ENCODE peak calls at places on chromosomes 13 and 19, in seven cellular contexts. One of them, this sample, is unnamed.

GRCh38 chr19:8240274-8241229 is 31.4 kb downstream of the CERS4 start:
- DNase-seq in A549: peak
- DNase-seq in spleen: peak
- DNase-seq in stimulated activated CD4-positive, alpha-beta T cell treated with anti-CD3 and anti-CD28 coated beads, Interleukin-1b, Interleukin-23, amount 100 ng/mL, for 24 hours: no peak
- DNase-seq in activated naive CD4-positive, alpha-beta T cell treated with anti-CD3 and anti-CD28 coated beads, Interleukin-2, amount 10 ng/mL, durations not matched to agents 7 days and 5 days: peak
- DNase-seq in NCI-H774: no peak
- DNase-seq in activated CD4-positive, alpha-beta T cell treated with anti-CD3 and anti-CD28 coated beads, Interleukin-2, amount 10 ng/mL, durations not matched to agents 7 days and 5 days: peak
- DNase-seq in this sample: no peak

GRCh38 chr19:48928164-48929005 is 5.1 kb upstream of the DHDH start:
- DNase-seq in activated CD4-positive, alpha-beta T cell treated with anti-CD3 and anti-CD28 coated beads, Interleukin-2, amount 10 ng/mL, durations not matched to agents 7 days and 5 days: no peak
- DNase-seq in NCI-H774: no peak
- DNase-seq in A549: no peak
- DNase-seq in stimulated activated CD4-positive, alpha-beta T cell treated with anti-CD3 and anti-CD28 coated beads, Interleukin-1b, Interleukin-23, amount 100 ng/mL, for 24 hours: no peak
- DNase-seq in spleen: no peak
- DNase-seq in activated naive CD4-positive, alpha-beta T cell treated with anti-CD3 and anti-CD28 coated beads, Interleukin-2, amount 10 ng/mL, durations not matched to agents 7 days and 5 days: no peak
- DNase-seq in this sample: no peak

GRCh38 chr19:15101479-15102082 is 5.6 kb upstream of the SYDE1 start:
- DNase-seq in A549: peak
- DNase-seq in spleen: no peak
- DNase-seq in activated naive CD4-positive, alpha-beta T cell treated with anti-CD3 and anti-CD28 coated beads, Interleukin-2, amount 10 ng/mL, durations not matched to agents 7 days and 5 days: peak
- DNase-seq in NCI-H774: no peak
- DNase-seq in stimulated activated CD4-positive, alpha-beta T cell treated with anti-CD3 and anti-CD28 coated beads, Interleukin-1b, Interleukin-23, amount 100 ng/mL, for 24 hours: no peak
- DNase-seq in activated CD4-positive, alpha-beta T cell treated with anti-CD3 and anti-CD28 coated beads, Interleukin-2, amount 10 ng/mL, durations not matched to agents 7 days and 5 days: peak
- DNase-seq in this sample: peak

GRCh38 chr19:10761443-10762242 is 43.8 kb downstream of the DNM2 start:
- DNase-seq in NCI-H774: no peak
- DNase-seq in A549: no peak
- DNase-seq in activated CD4-positive, alpha-beta T cell treated with anti-CD3 and anti-CD28 coated beads, Interleukin-2, amount 10 ng/mL, durations not matched to agents 7 days and 5 days: no peak
- DNase-seq in spleen: no peak
- DNase-seq in activated naive CD4-positive, alpha-beta T cell treated with anti-CD3 and anti-CD28 coated beads, Interleukin-2, amount 10 ng/mL, durations not matched to agents 7 days and 5 days: no peak
- DNase-seq in stimulated activated CD4-positive, alpha-beta T cell treated with anti-CD3 and anti-CD28 coated beads, Interleukin-1b, Interleukin-23, amount 100 ng/mL, for 24 hours: no peak
- DNase-seq in this sample: no peak

GRCh38 chr19:49817964-49818690 is at the start of gene MED25:
- DNase-seq in stimulated activated CD4-positive, alpha-beta T cell treated with anti-CD3 and anti-CD28 coated beads, Interleukin-1b, Interleukin-23, amount 100 ng/mL, for 24 hours: peak
- DNase-seq in A549: peak
- DNase-seq in NCI-H774: peak
- DNase-seq in activated naive CD4-positive, alpha-beta T cell treated with anti-CD3 and anti-CD28 coated beads, Interleukin-2, amount 10 ng/mL, durations not matched to agents 7 days and 5 days: peak
- DNase-seq in spleen: peak
- DNase-seq in activated CD4-positive, alpha-beta T cell treated with anti-CD3 and anti-CD28 coated beads, Interleukin-2, amount 10 ng/mL, durations not matched to agents 7 days and 5 days: peak
- DNase-seq in this sample: peak

GRCh38 chr19:15379996-15380647 is 535 bp upstream of the AKAP8 start:
- DNase-seq in NCI-H774: peak
- DNase-seq in A549: peak
- DNase-seq in activated CD4-positive, alpha-beta T cell treated with anti-CD3 and anti-CD28 coated beads, Interleukin-2, amount 10 ng/mL, durations not matched to agents 7 days and 5 days: peak
- DNase-seq in activated naive CD4-positive, alpha-beta T cell treated with anti-CD3 and anti-CD28 coated beads, Interleukin-2, amount 10 ng/mL, durations not matched to agents 7 days and 5 days: no peak
- DNase-seq in stimulated activated CD4-positive, alpha-beta T cell treated with anti-CD3 and anti-CD28 coated beads, Interleukin-1b, Interleukin-23, amount 100 ng/mL, for 24 hours: no peak
- DNase-seq in spleen: no peak
- DNase-seq in this sample: no peak

GRCh38 chr13:85386424-85386823 is 412.8 kb downstream of the SLITRK6 start:
- DNase-seq in spleen: no peak
- DNase-seq in activated CD4-positive, alpha-beta T cell treated with anti-CD3 and anti-CD28 coated beads, Interleukin-2, amount 10 ng/mL, durations not matched to agents 7 days and 5 days: no peak
- DNase-seq in stimulated activated CD4-positive, alpha-beta T cell treated with anti-CD3 and anti-CD28 coated beads, Interleukin-1b, Interleukin-23, amount 100 ng/mL, for 24 hours: no peak
- DNase-seq in A549: peak
- DNase-seq in activated naive CD4-positive, alpha-beta T cell treated with anti-CD3 and anti-CD28 coated beads, Interleukin-2, amount 10 ng/mL, durations not matched to agents 7 days and 5 days: no peak
- DNase-seq in NCI-H774: peak
- DNase-seq in this sample: no peak

GRCh38 chr19:10747271-10747670 is 29.4 kb downstream of the DNM2 start:
- DNase-seq in NCI-H774: no peak
- DNase-seq in spleen: no peak
- DNase-seq in stimulated activated CD4-positive, alpha-beta T cell treated with anti-CD3 and anti-CD28 coated beads, Interleukin-1b, Interleukin-23, amount 100 ng/mL, for 24 hours: no peak
- DNase-seq in A549: peak
- DNase-seq in activated naive CD4-positive, alpha-beta T cell treated with anti-CD3 and anti-CD28 coated beads, Interleukin-2, amount 10 ng/mL, durations not matched to agents 7 days and 5 days: no peak
- DNase-seq in activated CD4-positive, alpha-beta T cell treated with anti-CD3 and anti-CD28 coated beads, Interleukin-2, amount 10 ng/mL, durations not matched to agents 7 days and 5 days: no peak
- DNase-seq in this sample: no peak

GRCh38 chr13:105991622-105992254 is 543.7 kb downstream of the EFNB2 start:
- DNase-seq in A549: peak
- DNase-seq in stimulated activated CD4-positive, alpha-beta T cell treated with anti-CD3 and anti-CD28 coated beads, Interleukin-1b, Interleukin-23, amount 100 ng/mL, for 24 hours: no peak
- DNase-seq in activated naive CD4-positive, alpha-beta T cell treated with anti-CD3 and anti-CD28 coated beads, Interleukin-2, amount 10 ng/mL, durations not matched to agents 7 days and 5 days: no peak
- DNase-seq in activated CD4-positive, alpha-beta T cell treated with anti-CD3 and anti-CD28 coated beads, Interleukin-2, amount 10 ng/mL, durations not matched to agents 7 days and 5 days: no peak
- DNase-seq in spleen: no peak
- DNase-seq in NCI-H774: peak
- DNase-seq in this sample: no peak

GRCh38 chr19:54707932-54708331 is 16.3 kb upstream of the KIR3DL3 start:
- DNase-seq in stimulated activated CD4-positive, alpha-beta T cell treated with anti-CD3 and anti-CD28 coated beads, Interleukin-1b, Interleukin-23, amount 100 ng/mL, for 24 hours: no peak
- DNase-seq in activated CD4-positive, alpha-beta T cell treated with anti-CD3 and anti-CD28 coated beads, Interleukin-2, amount 10 ng/mL, durations not matched to agents 7 days and 5 days: peak
- DNase-seq in activated naive CD4-positive, alpha-beta T cell treated with anti-CD3 and anti-CD28 coated beads, Interleukin-2, amount 10 ng/mL, durations not matched to agents 7 days and 5 days: peak
- DNase-seq in A549: no peak
- DNase-seq in NCI-H774: no peak
- DNase-seq in spleen: peak
- DNase-seq in this sample: no peak

GRCh38 chr13:90552702-90553101 is 794.8 kb upstream of the MIR17HG start:
- DNase-seq in A549: no peak
- DNase-seq in activated naive CD4-positive, alpha-beta T cell treated with anti-CD3 and anti-CD28 coated beads, Interleukin-2, amount 10 ng/mL, durations not matched to agents 7 days and 5 days: no peak
- DNase-seq in stimulated activated CD4-positive, alpha-beta T cell treated with anti-CD3 and anti-CD28 coated beads, Interleukin-1b, Interleukin-23, amount 100 ng/mL, for 24 hours: no peak
- DNase-seq in NCI-H774: no peak
- DNase-seq in spleen: no peak
- DNase-seq in activated CD4-positive, alpha-beta T cell treated with anti-CD3 and anti-CD28 coated beads, Interleukin-2, amount 10 ng/mL, durations not matched to agents 7 days and 5 days: no peak
- DNase-seq in this sample: no peak